ENCODE peak calls at places on chromosome 11, in five cellular contexts. D, N, K, U and B are unnamed samples.

GRCh38 chr11:3894128-3894731 is 38.8 kb downstream of the STIM1 start:
- DNase-seq in D (no peak), N (no peak), K (no peak), U (peak; percentile 30), B (no peak)

GRCh38 chr11:63212742-63213141 is 30.7 kb downstream of the SLC22A25 start:
- DNase-seq in D (peak; percentile 8), N (no peak), K (no peak), U (peak; percentile 45), B (no peak)

GRCh38 chr11:94737171-94737611 is 31.0 kb upstream of the AMOTL1 start:
- DNase-seq in D (no peak), N (no peak), K (no peak), U (peak; percentile 44), B (no peak)

GRCh38 chr11:95338430-95338991 is 107.5 kb upstream of the SESN3 start:
- DNase-seq in D (no peak), N (no peak), K (peak; percentile 93), U (peak; percentile 86), B (no peak)

GRCh38 chr11:119134389-119134978 is 13.1 kb downstream of the HINFP start:
- DNase-seq in D (no peak), N (no peak), K (no peak), U (peak; percentile 43), B (no peak)

GRCh38 chr11:89293966-89294679 is 116.4 kb downstream of the TYR start:
- DNase-seq in D (peak; percentile 17), N (no peak), K (peak; percentile 12), U (peak; percentile 29), B (no peak)

GRCh38 chr11:70826541-70826943 is 425.8 kb downstream of the SHANK2 start:
- DNase-seq in D (peak; percentile 57), N (no peak), K (no peak), U (peak; percentile 14), B (no peak)

GRCh38 chr11:96070453-96070852 is 146.5 kb upstream of the MTMR2 start:
- DNase-seq in D (no peak), N (no peak), K (no peak), U (no peak), B (no peak)

GRCh38 chr11:114275295-114275694 is 20.9 kb upstream of the NNMT start:
- DNase-seq in D (no peak), N (no peak), K (no peak), U (no peak), B (no peak)

GRCh38 chr11:67616431-67617242 is 9.9 kb downstream of the NDUFV1 start:
- DNase-seq in D (no peak), N (no peak), K (no peak), U (no peak), B (no peak)

GRCh38 chr11:9210922-9211320 is 54.2 kb downstream of the DENND5A start:
- DNase-seq in D (no peak), N (no peak), K (no peak), U (no peak), B (no peak)

GRCh38 chr11:104164028-104164520 is at the start of gene PDGFD:
- DNase-seq in D (peak; percentile 78), N (no peak), K (peak; percentile 83), U (peak; percentile 64), B (peak; percentile 26)

GRCh38 chr11:96464695-96465307 is 75.0 kb downstream of the JRKL start:
- DNase-seq in D (peak; percentile 59), N (no peak), K (no peak), U (peak; percentile 83), B (peak; percentile 61)

GRCh38 chr11:1772270-1773130 is 8.8 kb upstream of the CTSD start:
- DNase-seq in D (peak; percentile 57), N (no peak), K (peak; percentile 49), U (peak; percentile 96), B (peak; percentile 28)

GRCh38 chr11:68870470-68870869 is 28.8 kb upstream of the CPT1A start:
- DNase-seq in D (no peak), N (no peak), K (no peak), U (peak; percentile 30), B (no peak)

GRCh38 chr11:64490562-64491216 is 100.3 kb upstream of the SLC22A12 start:
- DNase-seq in D (no peak), N (peak; percentile 7), K (no peak), U (no peak), B (no peak)

GRCh38 chr11:120332822-120333716 is 3.1 kb upstream of the ARHGEF12 start:
- DNase-seq in D (no peak), N (no peak), K (no peak), U (peak; percentile 75), B (no peak)

GRCh38 chr11:28697920-28698827 is 590.0 kb downstream of the METTL15 start:
- DNase-seq in D (peak; percentile 81), N (no peak), K (peak; percentile 60), U (peak; percentile 66), B (peak; percentile 42)

GRCh38 chr11:30938801-30939200 is 352.6 kb upstream of the MPPED2 start:
- DNase-seq in D (no peak), N (no peak), K (no peak), U (no peak), B (no peak)

GRCh38 chr11:3222003-3222855 is 3.6 kb upstream of the MRGPRG start:
- DNase-seq in D (no peak), N (no peak), K (no peak), U (no peak), B (no peak)

GRCh38 chr11:90639687-90640086 is 416.8 kb upstream of the CHORDC1 start:
- DNase-seq in D (no peak), N (no peak), K (no peak), U (no peak), B (no peak)

GRCh38 chr11:36376315-36376887 is 80.3 kb downstream of the PRR5L start:
- DNase-seq in D (peak; percentile 42), N (no peak), K (peak; percentile 49), U (peak; percentile 60), B (no peak)

GRCh38 chr11:117819096-117820040 is 5.2 kb downstream of the FXYD2 start:
- DNase-seq in D (peak; percentile 64), N (no peak), K (peak; percentile 66), U (peak; percentile 61), B (peak; percentile 31)

GRCh38 chr11:12587333-12587997 is 86.8 kb upstream of the TEAD1 start:
- DNase-seq in D (no peak), N (no peak), K (no peak), U (peak; percentile 73), B (no peak)

GRCh38 chr11:69535928-69536327 is 54.5 kb downstream of the LINC01488 start:
- DNase-seq in D (no peak), N (no peak), K (no peak), U (no peak), B (no peak)

GRCh38 chr11:8805256-8805655 is 105.7 kb upstream of the AKIP1 start:
- DNase-seq in D (no peak), N (no peak), K (no peak), U (no peak), B (no peak)

GRCh38 chr11:47532597-47533213 is 20.2 kb downstream of the CELF1 start:
- DNase-seq in D (no peak), N (no peak), K (no peak), U (peak; percentile 42), B (peak; percentile 16)

GRCh38 chr11:77020751-77021150 is 13.4 kb upstream of the B3GNT6 start:
- DNase-seq in D (no peak), N (no peak), K (no peak), U (no peak), B (no peak)

GRCh38 chr11:61153593-61154090 is 7.6 kb downstream of the VPS37C start:
- DNase-seq in D (no peak), N (no peak), K (no peak), U (peak; percentile 80), B (no peak)

GRCh38 chr11:45078236-45079074 is 68.0 kb upstream of the PRDM11 start:
- DNase-seq in D (no peak), N (no peak), K (no peak), U (peak; percentile 81), B (no peak)

GRCh38 chr11:123472236-123472935 is 42.3 kb downstream of the GRAMD1B start:
- DNase-seq in D (no peak), N (no peak), K (no peak), U (no peak), B (no peak)
- H3K27ac ChIP-seq in D (no peak overlapping the region), N (no peak overlapping the region), K (no peak overlapping the region), U (peak overlapping the region; percentile 97), B (no peak overlapping the region)

GRCh38 chr11:85539029-85539689 is 88.0 kb downstream of the DLG2 start:
- DNase-seq in D (no peak), N (no peak), K (no peak), U (no peak), B (no peak)

GRCh38 chr11:85540635-85541034 is 86.5 kb downstream of the DLG2 start:
- DNase-seq in D (no peak), N (no peak), K (no peak), U (peak; percentile 4), B (no peak)

GRCh38 chr11:85541683-85542082 is 85.5 kb downstream of the DLG2 start:
- DNase-seq in D (no peak), N (no peak), K (no peak), U (no peak), B (no peak)

GRCh38 chr11:85540181-85540580 is 87.0 kb downstream of the DLG2 start:
- DNase-seq in D (no peak), N (no peak), K (no peak), U (no peak), B (no peak)

GRCh38 chr11:85539740-85540139 is 87.4 kb downstream of the DLG2 start:
- DNase-seq in D (no peak), N (no peak), K (no peak), U (no peak), B (no peak)
- H3K27ac ChIP-seq in D (no peak overlapping the region), N (no peak overlapping the region), K (no peak overlapping the region), U (no peak overlapping the region), B (no peak overlapping the region)

DNA sequence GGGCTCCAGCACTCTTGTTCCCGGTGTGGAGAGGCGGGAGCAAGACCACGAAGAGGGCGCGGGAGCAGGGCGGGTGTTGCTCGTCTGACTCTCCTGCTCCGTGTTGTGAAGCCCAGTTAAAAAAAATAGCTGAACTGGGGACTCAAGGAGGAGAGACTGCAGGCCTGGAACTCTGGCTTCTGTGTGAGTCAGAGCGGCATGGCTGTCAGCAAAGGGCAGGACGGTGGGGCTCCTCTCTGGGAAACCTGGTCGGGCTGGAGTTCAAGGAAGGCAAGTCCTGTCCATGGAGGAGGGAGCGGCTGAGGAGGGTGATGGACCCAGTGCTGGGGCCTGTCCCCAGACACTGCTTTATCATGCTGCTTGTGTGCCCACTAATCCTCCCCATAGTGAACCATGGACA is 152.3 kb downstream of the FEZ1 start:
- DNase-seq in D (no peak), N (no peak), K (peak; percentile 37), U (peak; percentile 39), B (no peak)
- H3K27ac ChIP-seq in D (no peak overlapping the region), N (no peak overlapping the region), K (no peak overlapping the region), U (no peak overlapping the region), B (peak overlapping the region; percentile 24)

GRCh38 chr11:133832096-133833081 is 12.9 kb downstream of the SPATA19 start:
- DNase-seq in D (no peak), N (no peak), K (no peak), U (peak; percentile 27), B (no peak)
- H3K27ac ChIP-seq in D (no peak overlapping the region), N (no peak overlapping the region), K (no peak overlapping the region), U (no peak overlapping the region), B (no peak overlapping the region)

DNA sequence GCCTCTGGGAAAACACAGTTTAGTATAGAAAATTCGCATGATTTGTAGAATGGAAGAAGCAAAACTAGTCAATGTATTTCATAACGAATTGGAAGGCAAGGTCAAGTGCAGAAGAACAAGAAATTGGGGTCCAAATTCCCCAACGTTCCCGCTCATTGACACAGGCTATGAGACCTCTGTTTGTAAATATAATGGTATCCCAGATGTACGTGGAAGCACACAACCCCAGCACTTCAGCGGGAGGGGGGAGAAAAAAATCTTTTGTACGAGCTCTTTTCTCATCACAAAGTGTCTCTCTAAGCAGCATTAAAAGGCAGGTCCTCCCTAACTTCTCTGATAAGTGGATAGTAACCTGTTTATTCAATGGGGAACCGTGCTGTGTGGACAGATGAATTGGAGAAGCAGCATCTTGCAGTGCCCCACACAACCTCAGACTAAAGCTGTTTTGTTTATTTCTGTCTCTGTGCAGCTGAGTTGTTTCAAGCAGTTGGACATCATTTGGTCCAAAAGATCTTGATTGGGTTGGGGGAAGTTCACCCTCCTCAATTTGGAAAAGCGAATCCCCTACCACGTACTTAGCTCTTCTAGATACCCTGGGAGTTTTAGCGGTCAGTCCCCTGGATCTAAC is 1.1 kb upstream of the GAB2 start:
- DNase-seq in D (no peak), N (no peak), K (no peak), U (peak; percentile 32), B (no peak)
- H3K27ac ChIP-seq in D (no peak overlapping the region), N (no peak overlapping the region), K (peak overlapping the region; percentile 94), U (peak overlapping the region; percentile 78), B (peak overlapping the region; percentile 44)